ENCODE peak calls at places on chromosomes 5 and 9, in six cellular contexts. One of them, this sample, is unnamed.

GRCh38 chr5:142433526-142434321 is 108.9 kb upstream of the SPRY4 start:
- DNase-seq in fibroblast of the aortic adventitia: peak
- DNase-seq in adrenal gland: no peak
- DNase-seq in Peyer's patch: no peak
- DNase-seq in psoas muscle: no peak
- DNase-seq in brain microvascular endothelial cell: peak
- DNase-seq in this sample: no peak

GRCh38 chr5:72925336-72926010 is 30.4 kb upstream of the FCHO2 start:
- DNase-seq in fibroblast of the aortic adventitia: no peak
- DNase-seq in adrenal gland: no peak
- DNase-seq in Peyer's patch: no peak
- DNase-seq in psoas muscle: no peak
- DNase-seq in brain microvascular endothelial cell: no peak
- DNase-seq in this sample: no peak

GRCh38 chr5:139488269-139488668 is 5.7 kb upstream of the STING1 start:
- DNase-seq in fibroblast of the aortic adventitia: no peak
- DNase-seq in adrenal gland: no peak
- DNase-seq in Peyer's patch: no peak
- DNase-seq in psoas muscle: peak
- DNase-seq in brain microvascular endothelial cell: no peak
- DNase-seq in this sample: no peak

GRCh38 chr9:35669331-35670145 is 4.2 kb upstream of the CA9 start:
- DNase-seq in fibroblast of the aortic adventitia: no peak
- DNase-seq in adrenal gland: no peak
- DNase-seq in Peyer's patch: no peak
- DNase-seq in psoas muscle: no peak
- DNase-seq in brain microvascular endothelial cell: no peak
- DNase-seq in this sample: no peak

GRCh38 chr5:57303985-57304384 is 130.1 kb downstream of the GPBP1 start:
- DNase-seq in fibroblast of the aortic adventitia: no peak
- DNase-seq in adrenal gland: no peak
- DNase-seq in Peyer's patch: no peak
- DNase-seq in psoas muscle: no peak
- DNase-seq in brain microvascular endothelial cell: no peak
- DNase-seq in this sample: no peak

GRCh38 chr9:71763752-71764332 is 4.5 kb downstream of the CEMIP2 start:
- DNase-seq in fibroblast of the aortic adventitia: peak
- DNase-seq in adrenal gland: no peak
- DNase-seq in Peyer's patch: no peak
- DNase-seq in psoas muscle: no peak
- DNase-seq in brain microvascular endothelial cell: no peak
- DNase-seq in this sample: no peak

GRCh38 chr5:43039468-43040286 is 442 bp downstream of the ANXA2R start:
- DNase-seq in fibroblast of the aortic adventitia: peak
- DNase-seq in adrenal gland: peak
- DNase-seq in Peyer's patch: peak
- DNase-seq in psoas muscle: peak
- DNase-seq in brain microvascular endothelial cell: peak
- DNase-seq in this sample: peak

GRCh38 chr9:87122947-87123685 is 175.8 kb upstream of the GAS1 start:
- DNase-seq in fibroblast of the aortic adventitia: peak
- DNase-seq in adrenal gland: no peak
- DNase-seq in Peyer's patch: no peak
- DNase-seq in psoas muscle: no peak
- DNase-seq in brain microvascular endothelial cell: peak
- DNase-seq in this sample: no peak

GRCh38 chr5:175246242-175246891 is 197.6 kb downstream of the DRD1 start:
- DNase-seq in fibroblast of the aortic adventitia: peak
- DNase-seq in adrenal gland: no peak
- DNase-seq in Peyer's patch: no peak
- DNase-seq in psoas muscle: no peak
- DNase-seq in brain microvascular endothelial cell: peak
- DNase-seq in this sample: no peak

GRCh38 chr5:165781703-165782102 is 2276.3 kb downstream of the MAT2B start:
- DNase-seq in fibroblast of the aortic adventitia: no peak
- DNase-seq in adrenal gland: no peak
- DNase-seq in Peyer's patch: no peak
- DNase-seq in psoas muscle: no peak
- DNase-seq in brain microvascular endothelial cell: no peak
- DNase-seq in this sample: no peak

GRCh38 chr5:95892784-95893354 is 68.8 kb downstream of the ELL2 start:
- DNase-seq in fibroblast of the aortic adventitia: peak
- DNase-seq in adrenal gland: no peak
- DNase-seq in Peyer's patch: no peak
- DNase-seq in psoas muscle: no peak
- DNase-seq in brain microvascular endothelial cell: peak
- DNase-seq in this sample: no peak

GRCh38 chr9:88173378-88173999 is 35.2 kb upstream of the SPATA31C2 start:
- DNase-seq in fibroblast of the aortic adventitia: peak
- DNase-seq in adrenal gland: no peak
- DNase-seq in Peyer's patch: peak
- DNase-seq in psoas muscle: no peak
- DNase-seq in brain microvascular endothelial cell: peak
- DNase-seq in this sample: peak

GRCh38 chr5:146690880-146691355 is 174.9 kb upstream of the GPR151 start:
- DNase-seq in fibroblast of the aortic adventitia: no peak
- DNase-seq in adrenal gland: no peak
- DNase-seq in Peyer's patch: no peak
- DNase-seq in psoas muscle: no peak
- DNase-seq in brain microvascular endothelial cell: no peak
- DNase-seq in this sample: no peak

GRCh38 chr9:3398232-3398648 is 127.6 kb downstream of the RFX3 start:
- DNase-seq in fibroblast of the aortic adventitia: no peak
- DNase-seq in adrenal gland: no peak
- DNase-seq in Peyer's patch: peak
- DNase-seq in psoas muscle: no peak
- DNase-seq in brain microvascular endothelial cell: no peak
- DNase-seq in this sample: peak

GRCh38 chr5:39274388-39275085 is 55.2 kb upstream of the FYB1 start:
- DNase-seq in fibroblast of the aortic adventitia: peak
- DNase-seq in adrenal gland: no peak
- DNase-seq in Peyer's patch: peak
- DNase-seq in psoas muscle: no peak
- DNase-seq in brain microvascular endothelial cell: no peak
- DNase-seq in this sample: peak

GRCh38 chr5:139182528-139183296 is 15.5 kb downstream of the SIL1 start:
- DNase-seq in fibroblast of the aortic adventitia: no peak
- DNase-seq in adrenal gland: no peak
- DNase-seq in Peyer's patch: no peak
- DNase-seq in psoas muscle: no peak
- DNase-seq in brain microvascular endothelial cell: no peak
- DNase-seq in this sample: no peak

GRCh38 chr5:94778299-94778698 is 159.8 kb downstream of the SLF1 start:
- DNase-seq in fibroblast of the aortic adventitia: no peak
- DNase-seq in adrenal gland: no peak
- DNase-seq in Peyer's patch: no peak
- DNase-seq in psoas muscle: no peak
- DNase-seq in brain microvascular endothelial cell: no peak
- DNase-seq in this sample: no peak

GRCh38 chr9:130173462-130173876 is 1.3 kb downstream of the NCS1 start:
- DNase-seq in fibroblast of the aortic adventitia: no peak
- DNase-seq in adrenal gland: no peak
- DNase-seq in Peyer's patch: no peak
- DNase-seq in psoas muscle: no peak
- DNase-seq in brain microvascular endothelial cell: no peak
- DNase-seq in this sample: no peak

GRCh38 chr5:132418876-132419275 is 49.4 kb downstream of the SLC22A5 start:
- DNase-seq in fibroblast of the aortic adventitia: peak
- DNase-seq in adrenal gland: no peak
- DNase-seq in Peyer's patch: no peak
- DNase-seq in psoas muscle: no peak
- DNase-seq in brain microvascular endothelial cell: no peak
- DNase-seq in this sample: no peak

GRCh38 chr5:39616131-39616530 is 191.4 kb upstream of the DAB2 start:
- DNase-seq in fibroblast of the aortic adventitia: no peak
- DNase-seq in adrenal gland: no peak
- DNase-seq in Peyer's patch: no peak
- DNase-seq in psoas muscle: no peak
- DNase-seq in brain microvascular endothelial cell: no peak
- DNase-seq in this sample: no peak

GRCh38 chr9:131478421-131478868 is 24.3 kb upstream of the POMT1 start:
- DNase-seq in fibroblast of the aortic adventitia: peak
- DNase-seq in adrenal gland: peak
- DNase-seq in Peyer's patch: peak
- DNase-seq in psoas muscle: peak
- DNase-seq in brain microvascular endothelial cell: no peak
- DNase-seq in this sample: no peak

GRCh38 chr5:149837680-149838269 is 106.8 kb downstream of the PDE6A start:
- DNase-seq in fibroblast of the aortic adventitia: peak
- DNase-seq in adrenal gland: peak
- DNase-seq in Peyer's patch: no peak
- DNase-seq in psoas muscle: peak
- DNase-seq in brain microvascular endothelial cell: peak
- DNase-seq in this sample: no peak

GRCh38 chr5:142403583-142403982 is 78.8 kb upstream of the SPRY4 start:
- DNase-seq in fibroblast of the aortic adventitia: no peak
- DNase-seq in adrenal gland: no peak
- DNase-seq in Peyer's patch: no peak
- DNase-seq in psoas muscle: no peak
- DNase-seq in brain microvascular endothelial cell: no peak
- DNase-seq in this sample: no peak

GRCh38 chr9:136499071-136499934 is 16.5 kb upstream of the SEC16A start:
- DNase-seq in fibroblast of the aortic adventitia: no peak
- DNase-seq in adrenal gland: no peak
- DNase-seq in Peyer's patch: no peak
- DNase-seq in psoas muscle: no peak
- DNase-seq in brain microvascular endothelial cell: no peak
- DNase-seq in this sample: no peak

GRCh38 chr5:160165137-160166068 is 46.2 kb upstream of the PWWP2A start:
- DNase-seq in fibroblast of the aortic adventitia: peak
- DNase-seq in adrenal gland: peak
- DNase-seq in Peyer's patch: peak
- DNase-seq in psoas muscle: peak
- DNase-seq in brain microvascular endothelial cell: peak
- DNase-seq in this sample: no peak

GRCh38 chr5:137470111-137470920 is 28.8 kb downstream of the SPOCK1 start:
- DNase-seq in fibroblast of the aortic adventitia: peak
- DNase-seq in adrenal gland: peak
- DNase-seq in Peyer's patch: no peak
- DNase-seq in psoas muscle: peak
- DNase-seq in brain microvascular endothelial cell: peak
- DNase-seq in this sample: no peak

GRCh38 chr9:14344846-14345585 is 31.1 kb upstream of the NFIB start:
- DNase-seq in fibroblast of the aortic adventitia: no peak
- DNase-seq in adrenal gland: no peak
- DNase-seq in Peyer's patch: no peak
- DNase-seq in psoas muscle: peak
- DNase-seq in brain microvascular endothelial cell: no peak
- DNase-seq in this sample: no peak

GRCh38 chr5:67896312-67896985 is 319.1 kb upstream of the PIK3R1 start:
- DNase-seq in fibroblast of the aortic adventitia: no peak
- DNase-seq in adrenal gland: no peak
- DNase-seq in Peyer's patch: no peak
- DNase-seq in psoas muscle: no peak
- DNase-seq in brain microvascular endothelial cell: no peak
- DNase-seq in this sample: no peak

GRCh38 chr5:168301593-168302388 is 10.3 kb downstream of the WWC1 start:
- DNase-seq in fibroblast of the aortic adventitia: peak
- DNase-seq in adrenal gland: no peak
- DNase-seq in Peyer's patch: no peak
- DNase-seq in psoas muscle: no peak
- DNase-seq in brain microvascular endothelial cell: no peak
- DNase-seq in this sample: no peak

GRCh38 chr9:9950813-9951212 is 662.0 kb downstream of the PTPRD start:
- DNase-seq in fibroblast of the aortic adventitia: peak
- DNase-seq in adrenal gland: no peak
- DNase-seq in Peyer's patch: no peak
- DNase-seq in psoas muscle: no peak
- DNase-seq in brain microvascular endothelial cell: peak
- DNase-seq in this sample: no peak

GRCh38 chr9:4750021-4750673 is 9.1 kb upstream of the AK3 start:
- DNase-seq in fibroblast of the aortic adventitia: peak
- DNase-seq in adrenal gland: no peak
- DNase-seq in Peyer's patch: no peak
- DNase-seq in psoas muscle: no peak
- DNase-seq in brain microvascular endothelial cell: peak
- DNase-seq in this sample: no peak

GRCh38 chr5:166788050-166788449 is 1503.4 kb upstream of the WWC1 start:
- DNase-seq in fibroblast of the aortic adventitia: no peak
- DNase-seq in adrenal gland: no peak
- DNase-seq in Peyer's patch: no peak
- DNase-seq in psoas muscle: no peak
- DNase-seq in brain microvascular endothelial cell: no peak
- DNase-seq in this sample: no peak

GRCh38 chr5:54672867-54673266 is 155.3 kb downstream of the SNX18 start:
- DNase-seq in fibroblast of the aortic adventitia: no peak
- DNase-seq in adrenal gland: no peak
- DNase-seq in Peyer's patch: no peak
- DNase-seq in psoas muscle: no peak
- DNase-seq in brain microvascular endothelial cell: no peak
- DNase-seq in this sample: no peak
- H3K4me3 ChIP-seq in fibroblast of the aortic adventitia: no peak
- H3K4me3 ChIP-seq in adrenal gland: no peak
- H3K4me3 ChIP-seq in Peyer's patch: no peak
- H3K4me3 ChIP-seq in psoas muscle: no peak
- H3K4me3 ChIP-seq in brain microvascular endothelial cell: no peak
- H3K4me3 ChIP-seq in this sample: no peak

GRCh38 chr9:92001244-92001643 is 51.2 kb upstream of the ROR2 start:
- DNase-seq in fibroblast of the aortic adventitia: no peak
- DNase-seq in adrenal gland: no peak
- DNase-seq in Peyer's patch: no peak
- DNase-seq in psoas muscle: no peak
- DNase-seq in brain microvascular endothelial cell: no peak
- DNase-seq in this sample: no peak

GRCh38 chr9:92003308-92004044 is 53.4 kb upstream of the ROR2 start:
- DNase-seq in fibroblast of the aortic adventitia: no peak
- DNase-seq in adrenal gland: no peak
- DNase-seq in Peyer's patch: no peak
- DNase-seq in psoas muscle: no peak
- DNase-seq in brain microvascular endothelial cell: no peak
- DNase-seq in this sample: no peak

DNA sequence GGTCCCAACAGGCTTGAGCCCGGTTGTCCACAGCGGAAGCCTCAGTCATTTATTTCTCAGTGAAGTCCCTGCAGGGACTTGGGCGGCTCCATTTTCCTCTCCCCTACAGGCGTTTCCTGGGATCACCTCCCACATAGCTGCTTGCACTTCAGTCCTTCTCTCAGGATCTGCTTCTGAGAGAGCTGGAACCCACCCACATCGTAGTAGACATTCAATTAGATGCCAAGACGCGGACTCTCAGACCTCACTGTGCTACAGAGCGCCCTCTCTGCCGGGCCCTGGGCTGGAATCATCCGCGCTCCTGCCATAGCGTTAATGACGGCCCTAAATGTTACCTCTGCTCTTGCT is 54.0 kb upstream of the ROR2 start:
- DNase-seq in fibroblast of the aortic adventitia: no peak
- DNase-seq in adrenal gland: no peak
- DNase-seq in Peyer's patch: no peak
- DNase-seq in psoas muscle: no peak
- DNase-seq in brain microvascular endothelial cell: no peak
- DNase-seq in this sample: no peak
- TF ChIP-seq CTCF in fibroblast of the aortic adventitia: no peak
- TF ChIP-seq CTCF in adrenal gland: no peak
- TF ChIP-seq CTCF in Peyer's patch: no peak
- TF ChIP-seq CTCF in psoas muscle: no peak
- TF ChIP-seq CTCF in brain microvascular endothelial cell: no peak
- TF ChIP-seq CTCF in this sample: no peak

GRCh38 chr9:128819716-128820664 is 1.7 kb downstream of the ENDOG start:
- DNase-seq in fibroblast of the aortic adventitia: peak
- DNase-seq in adrenal gland: no peak
- DNase-seq in Peyer's patch: no peak
- DNase-seq in psoas muscle: peak
- DNase-seq in brain microvascular endothelial cell: no peak
- DNase-seq in this sample: no peak
- H3K4me3 ChIP-seq in fibroblast of the aortic adventitia: no peak
- H3K4me3 ChIP-seq in adrenal gland: no peak
- H3K4me3 ChIP-seq in Peyer's patch: no peak
- H3K4me3 ChIP-seq in psoas muscle: peak
- H3K4me3 ChIP-seq in brain microvascular endothelial cell: no peak
- H3K4me3 ChIP-seq in this sample: no peak

GRCh38 chr9:134637241-134637640 is 4.4 kb upstream of the COL5A1 start:
- DNase-seq in fibroblast of the aortic adventitia: no peak
- DNase-seq in adrenal gland: peak
- DNase-seq in Peyer's patch: no peak
- DNase-seq in psoas muscle: peak
- DNase-seq in brain microvascular endothelial cell: no peak
- DNase-seq in this sample: no peak
- TF ChIP-seq CTCF in fibroblast of the aortic adventitia: no peak
- TF ChIP-seq CTCF in adrenal gland: peak
- TF ChIP-seq CTCF in Peyer's patch: no peak
- TF ChIP-seq CTCF in psoas muscle: no peak
- TF ChIP-seq CTCF in brain microvascular endothelial cell: peak
- TF ChIP-seq CTCF in this sample: no peak

This sample was measured in GM06990.